ENCODE peak calls at places on chromosome 2, in five cellular contexts. V is psoas muscle, Q is fibroblast of lung, B is coronary artery, L is AG04450. Y is an unnamed sample.

GRCh38 chr2:191915750-191916149 is 68.9 kb upstream of the CAVIN2 start:
- DNase-seq in V (no peak), Q (no peak), B (no peak), L (no peak), Y (no peak)

GRCh38 chr2:16023663-16024360 is 83.5 kb downstream of the MYCN start:
- DNase-seq in V (no peak), Q (no peak), B (no peak), L (no peak), Y (no peak)

GRCh38 chr2:15968280-15969178 is 28.2 kb downstream of the MYCN start:
- DNase-seq in V (no peak), Q (no peak), B (no peak), L (no peak), Y (no peak)

GRCh38 chr2:16852651-16853050 is 187.0 kb upstream of the CYRIA start:
- DNase-seq in V (no peak), Q (no peak), B (no peak), L (no peak), Y (no peak)

GRCh38 chr2:76447294-76447693 is 736.6 kb upstream of the GCFC2 start:
- DNase-seq in V (no peak), Q (no peak), B (no peak), L (no peak), Y (no peak)

GRCh38 chr2:85748948-85749875 is 4.6 kb upstream of the ATOH8 start:
- DNase-seq in V (peak), Q (no peak), B (no peak), L (no peak), Y (no peak)

GRCh38 chr2:211027976-211028375 is 471.6 kb downstream of the CPS1 start:
- DNase-seq in V (no peak), Q (no peak), B (no peak), L (no peak), Y (no peak)

GRCh38 chr2:99691931-99692330 is 202.1 kb upstream of the REV1 start:
- DNase-seq in V (peak), Q (peak), B (peak), L (no peak), Y (no peak)

GRCh38 chr2:187575081-187576067 is 21.1 kb upstream of the TFPI start:
- DNase-seq in V (no peak), Q (peak), B (no peak), L (peak), Y (peak)

GRCh38 chr2:212360068-212360460 is 178.5 kb downstream of the ERBB4 start:
- DNase-seq in V (no peak), Q (no peak), B (no peak), L (no peak), Y (no peak)

GRCh38 chr2:212364586-212364985 is 174.0 kb downstream of the ERBB4 start:
- DNase-seq in V (no peak), Q (no peak), B (no peak), L (no peak), Y (no peak)

GRCh38 chr2:212367431-212367830 is 171.2 kb downstream of the ERBB4 start:
- DNase-seq in V (no peak), Q (no peak), B (no peak), L (no peak), Y (no peak)

GRCh38 chr2:212361174-212361756 is 177.3 kb downstream of the ERBB4 start:
- DNase-seq in V (no peak), Q (no peak), B (no peak), L (no peak), Y (no peak)

GRCh38 chr2:212364106-212364505 is 174.5 kb downstream of the ERBB4 start:
- DNase-seq in V (no peak), Q (peak), B (no peak), L (no peak), Y (peak)
- H3K4me3 ChIP-seq in V (no peak), Q (no peak), B (no peak), L (no peak), Y (no peak)

GRCh38 chr2:205764502-205764815 is 82.2 kb downstream of the NRP2 start:
- DNase-seq in V (no peak), Q (no peak), B (no peak), L (no peak), Y (no peak)
- H3K4me3 ChIP-seq in V (no peak), Q (no peak), B (peak), L (no peak), Y (no peak)

GRCh38 chr2:42361728-42362298 is 796 bp upstream of the COX7A2L start:
- DNase-seq in V (no peak), Q (no peak), B (no peak), L (no peak), Y (no peak)
- H3K4me3 ChIP-seq in V (peak), Q (peak), B (peak), L (peak), Y (peak)

DNA sequence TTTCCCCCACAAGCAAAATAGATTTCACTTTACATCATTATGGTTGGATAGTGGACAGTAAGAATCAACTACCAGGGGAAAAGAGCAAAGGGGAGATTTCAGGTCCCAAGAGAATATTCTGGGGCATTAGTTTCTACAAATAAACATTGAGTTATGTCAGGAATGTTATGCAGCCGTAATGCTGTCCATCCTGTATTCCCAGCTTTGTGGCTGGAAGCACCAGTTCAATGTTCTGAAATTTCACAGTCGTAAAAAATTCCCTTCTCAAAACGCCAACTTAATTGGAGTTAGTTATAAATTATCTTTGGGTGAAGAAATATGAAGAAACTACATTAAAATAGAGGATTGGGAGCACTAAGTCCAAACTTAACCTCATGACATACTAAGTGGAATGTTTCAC is 141.5 kb upstream of the FIGN start:
- DNase-seq in V (no peak), Q (peak), B (no peak), L (no peak), Y (peak)
- H3K4me3 ChIP-seq in V (no peak), Q (no peak), B (peak), L (no peak), Y (no peak)

GRCh38 chr2:47518497-47519146 is 115.7 kb downstream of the MSH2 start:
- DNase-seq in V (no peak), Q (no peak), B (no peak), L (no peak), Y (no peak)

GRCh38 chr2:47519147-47519537 is 116.2 kb downstream of the MSH2 start:
- DNase-seq in V (no peak), Q (no peak), B (no peak), L (no peak), Y (no peak)

GRCh38 chr2:47513981-47514520 is 111.1 kb downstream of the MSH2 start:
- DNase-seq in V (no peak), Q (no peak), B (no peak), L (no peak), Y (no peak)

GRCh38 chr2:47519604-47520301 is 116.8 kb downstream of the MSH2 start:
- DNase-seq in V (no peak), Q (no peak), B (no peak), L (no peak), Y (no peak)

GRCh38 chr2:47516496-47517104 is 113.6 kb downstream of the MSH2 start:
- DNase-seq in V (no peak), Q (no peak), B (no peak), L (no peak), Y (no peak)
- H3K4me3 ChIP-seq in V (no peak), Q (no peak), B (no peak), L (no peak), Y (no peak)

Y was measured in skeletal muscle cell.